ENCODE peak calls at places on chromosomes 6 and 20, in five cellular contexts. F is HepG2, O is K562, P is H1, G is GM12878. H is an unnamed sample.

GRCh38 chr20:48393721-48394120 is 434.1 kb downstream of the PREX1 start:
- DNase-seq in G (no peak), P (no peak), F (no peak), O (no peak), H (no peak)

GRCh38 chr6:20800653-20801052 is 266.4 kb downstream of the CDKAL1 start:
- DNase-seq in P (no peak), O (no peak), G (no peak), F (no peak), H (no peak)

GRCh38 chr6:115460913-115461312 is 599.8 kb downstream of the FRK start:
- DNase-seq in G (no peak), P (no peak), O (no peak), F (no peak), H (no peak)

GRCh38 chr6:33745558-33745957 is 1.1 kb downstream of the IP6K3 start:
- DNase-seq in G (no peak), O (no peak), P (no peak), F (peak), H (no peak)

GRCh38 chr6:148367418-148368024 is 24.9 kb downstream of the SASH1 start:
- DNase-seq in F (no peak), G (no peak), P (no peak), O (no peak), H (no peak)

GRCh38 chr20:33423141-33423834 is 20.3 kb downstream of the SNTA1 start:
- DNase-seq in O (peak), P (no peak), F (no peak), G (no peak), H (no peak)

GRCh38 chr6:115485400-115485799 is 575.3 kb downstream of the FRK start:
- DNase-seq in F (no peak), G (no peak), P (no peak), O (no peak), H (no peak)

GRCh38 chr6:41836022-41836659 is 48.6 kb downstream of the TOMM6 start:
- DNase-seq in G (no peak), P (no peak), O (no peak), F (no peak), H (no peak)

GRCh38 chr6:47852727-47853126 is 70.9 kb downstream of the OPN5 start:
- DNase-seq in G (no peak), O (no peak), P (no peak), F (no peak), H (no peak)

GRCh38 chr6:116101298-116101718 is 655 bp downstream of the NT5DC1 start:
- DNase-seq in O (peak), F (no peak), P (no peak), G (no peak), H (no peak)

GRCh38 chr6:41182069-41183034 is 18.6 kb downstream of the TREML2 start:
- DNase-seq in O (peak), P (peak), F (peak), G (no peak), H (peak)

GRCh38 chr6:97863697-97864096 is 580.7 kb upstream of the MMS22L start:
- DNase-seq in F (no peak), G (no peak), O (no peak), P (no peak), H (no peak)

GRCh38 chr6:98203170-98203806 is 631.1 kb upstream of the POU3F2 start:
- DNase-seq in F (no peak), P (no peak), O (no peak), G (no peak), H (no peak)

GRCh38 chr20:41716436-41716835 is 98.3 kb upstream of the CHD6 start:
- DNase-seq in P (no peak), O (no peak), G (no peak), F (no peak), H (no peak)

GRCh38 chr6:136425793-136426192 is 124.4 kb downstream of the MAP7 start:
- DNase-seq in F (no peak), P (no peak), O (no peak), G (no peak), H (no peak)

GRCh38 chr20:14449323-14449722 is 111.9 kb upstream of the FLRT3 start:
- DNase-seq in F (no peak), O (no peak), P (no peak), G (no peak), H (no peak)

GRCh38 chr20:46021361-46022359 is 7.4 kb upstream of the SLC12A5 start:
- DNase-seq in P (peak), O (peak), F (peak), G (no peak), H (peak)

GRCh38 chr6:147930743-147931142 is 411.9 kb upstream of the SASH1 start:
- DNase-seq in O (no peak), F (no peak), G (no peak), P (no peak), H (no peak)

GRCh38 chr6:4124361-4124760 is 11.0 kb downstream of the ECI2 start:
- DNase-seq in O (no peak), G (no peak), F (no peak), P (no peak), H (no peak)

GRCh38 chr6:32973934-32974333 is 5.5 kb downstream of the BRD2 start:
- DNase-seq in G (no peak), F (no peak), O (peak), P (no peak), H (no peak)

GRCh38 chr20:39885975-39886649 is 802.9 kb downstream of the MAFB start:
- DNase-seq in G (no peak), O (no peak), F (peak), P (peak), H (peak)

GRCh38 chr20:52899221-52899620 is 72.9 kb upstream of the TSHZ2 start:
- DNase-seq in F (no peak), O (no peak), G (no peak), P (no peak), H (no peak)

GRCh38 chr6:92779758-92780157 is 639.6 kb downstream of the EPHA7 start:
- DNase-seq in O (no peak), F (no peak), G (no peak), P (no peak), H (no peak)

GRCh38 chr6:56727097-56727845 is 84.6 kb upstream of the DST start:
- DNase-seq in F (peak), O (no peak), G (no peak), P (no peak), H (no peak)

GRCh38 chr6:11206576-11206975 is 25.9 kb downstream of the NEDD9 start:
- DNase-seq in P (no peak), G (no peak), O (no peak), F (no peak), H (no peak)

GRCh38 chr6:95511404-95511803 is 65.9 kb upstream of the MANEA start:
- DNase-seq in G (no peak), O (no peak), F (no peak), P (no peak), H (no peak)

GRCh38 chr6:26657268-26657667 is 2.3 kb downstream of the ZNF322 start:
- DNase-seq in F (no peak), O (no peak), G (no peak), P (no peak), H (no peak)

GRCh38 chr6:116518621-116519020 is 7.2 kb downstream of the CALHM5 start:
- DNase-seq in O (no peak), F (no peak), G (no peak), P (no peak), H (no peak)

GRCh38 chr20:972256-972655 is 29.9 kb downstream of the RSPO4 start:
- DNase-seq in F (no peak), O (no peak), P (no peak), G (no peak), H (no peak)

GRCh38 chr6:153032255-153032882 is 29.9 kb upstream of the MTRF1L start:
- DNase-seq in G (no peak), O (peak), F (peak), P (no peak), H (no peak)

GRCh38 chr20:21230686-21231085 is 72.4 kb upstream of the XRN2 start:
- DNase-seq in P (no peak), F (no peak), O (no peak), G (no peak), H (no peak)

GRCh38 chr6:7155871-7156579 is 48.3 kb downstream of the RREB1 start:
- DNase-seq in F (no peak), G (peak), O (no peak), P (no peak), H (no peak)

GRCh38 chr6:148959008-148959407 is 212.2 kb downstream of the UST start:
- DNase-seq in O (no peak), P (no peak), F (no peak), G (no peak), H (no peak)

GRCh38 chr6:3748208-3748701 is 3.3 kb downstream of the PXDC1 start:
- DNase-seq in G (no peak), P (peak), O (peak), F (peak), H (peak)

GRCh38 chr20:5065489-5066383 is 54.0 kb downstream of the PCNA start:
- DNase-seq in G (no peak), F (peak), P (no peak), O (no peak), H (no peak)

GRCh38 chr6:125748534-125749111 is 809 bp upstream of the HEY2 start:
- DNase-seq in O (no peak), P (no peak), F (peak), G (no peak), H (no peak)

GRCh38 chr20:62553838-62554161 is 78.0 kb upstream of the GATA5 start:
- DNase-seq in F (no peak), G (no peak), O (no peak), P (no peak), H (no peak)

GRCh38 chr20:3778976-3779375 is 2.3 kb downstream of the SPEF1 start:
- DNase-seq in O (no peak), F (no peak), G (no peak), P (no peak), H (no peak)

GRCh38 chr20:3775457-3775856 is 5.8 kb downstream of the SPEF1 start:
- DNase-seq in G (no peak), F (no peak), P (no peak), O (no peak), H (no peak)

GRCh38 chr20:3777381-3777725 is 3.9 kb downstream of the SPEF1 start:
- DNase-seq in F (no peak), P (no peak), G (no peak), O (no peak), H (no peak)

GRCh38 chr20:3781153-3781910 is at the start of gene SPEF1:
- DNase-seq in O (peak), P (peak), F (peak), G (peak), H (peak)

GRCh38 chr20:3777726-3778629 is 3.3 kb downstream of the SPEF1 start:
- DNase-seq in O (no peak), G (no peak), F (no peak), P (peak), H (peak)
- TF ChIP-seq ATF2 in O (no peak), G (no peak), F (no peak), P (no peak), H (no peak)

GRCh38 chr20:8532169-8532568 is 400.1 kb downstream of the PLCB1 start:
- DNase-seq in G (no peak), F (no peak), O (no peak), P (no peak), H (no peak)
- TF ChIP-seq ATF2 in G (no peak), F (no peak), O (no peak), P (no peak), H (no peak)

DNA sequence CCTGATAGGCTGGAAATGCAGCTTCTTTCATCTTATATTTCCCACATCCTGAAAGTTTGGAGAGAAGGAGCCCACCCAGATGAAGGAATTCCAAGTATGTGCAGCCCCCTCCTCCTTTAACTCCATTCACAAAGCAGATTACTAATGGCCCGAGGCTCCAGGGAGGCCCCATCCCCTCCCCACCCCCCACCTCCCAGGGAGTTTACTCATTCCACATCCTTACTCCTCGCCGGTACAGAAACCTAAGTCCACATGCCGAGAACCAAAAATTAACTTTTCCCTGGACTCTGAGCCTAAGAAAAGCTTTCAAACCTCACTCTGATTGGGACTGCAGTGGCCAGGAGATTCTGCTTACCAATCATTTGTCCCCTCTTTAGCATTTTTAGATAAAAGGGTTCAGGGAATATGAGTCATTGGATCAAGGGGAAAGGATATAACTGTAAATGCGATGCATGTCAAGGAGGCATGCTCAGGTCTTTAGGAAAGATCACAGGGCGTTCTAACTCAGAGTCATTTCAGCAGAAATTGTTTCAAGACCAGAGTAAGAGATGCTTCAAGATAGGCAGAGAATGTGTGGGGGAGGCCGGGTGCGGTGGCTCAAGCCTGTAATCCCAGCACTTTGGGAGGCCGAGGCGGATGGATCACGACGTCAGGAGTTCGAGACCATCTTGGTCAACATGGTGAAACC is 31.9 kb upstream of the PIM1 start:
- DNase-seq in O (no peak), G (no peak), P (peak), F (peak), H (peak)
- TF ChIP-seq ATF2 in O (no peak), G (no peak), P (peak), F (no peak), H (no peak)

GRCh38 chr6:156748504-156748903 is 28.7 kb upstream of the ARID1B start:
- DNase-seq in F (no peak), P (no peak), O (no peak), G (no peak), H (no peak)

GRCh38 chr6:156757849-156758248 is 19.3 kb upstream of the ARID1B start:
- DNase-seq in P (no peak), O (no peak), G (no peak), F (no peak), H (no peak)

GRCh38 chr6:156747715-156748114 is 29.5 kb upstream of the ARID1B start:
- DNase-seq in O (no peak), G (no peak), P (no peak), F (no peak), H (no peak)

GRCh38 chr6:156756630-156757610 is 20.3 kb upstream of the ARID1B start:
- DNase-seq in O (no peak), F (no peak), G (no peak), P (no peak), H (no peak)

DNA sequence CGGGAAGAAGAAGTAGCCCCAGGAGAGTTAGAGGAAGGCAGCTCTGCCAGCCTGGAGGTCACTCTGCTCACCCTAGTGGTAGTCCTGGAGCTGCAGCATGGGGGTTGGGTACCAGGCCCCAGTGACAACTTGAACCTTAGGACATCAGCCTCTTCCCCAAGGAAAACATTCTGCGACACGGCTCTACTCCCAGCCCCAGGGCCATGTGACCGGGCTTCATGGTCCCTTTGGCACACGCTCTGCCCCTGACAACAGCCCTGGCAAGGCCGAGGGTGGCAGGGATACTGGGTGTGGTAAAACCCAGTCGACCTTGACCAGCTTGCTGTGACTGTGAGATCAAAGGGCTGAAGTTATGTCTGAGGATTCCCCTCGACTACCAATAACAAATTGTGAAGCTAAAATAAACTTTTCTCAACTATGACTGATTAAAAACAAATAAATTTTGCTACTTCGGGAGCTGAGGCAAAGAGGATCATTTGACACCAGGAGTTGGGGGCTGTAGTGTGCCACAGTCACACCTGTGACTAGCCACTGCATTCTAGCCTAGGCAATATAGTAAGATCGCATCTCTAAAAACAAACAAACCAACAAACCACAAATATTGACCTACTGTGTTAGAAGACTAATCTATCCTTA is 24.4 kb upstream of the ARID1B start:
- DNase-seq in O (no peak), P (peak), G (peak), F (peak), H (peak)
- TF ChIP-seq ATF2 in O (no peak), P (no peak), G (no peak), F (no peak), H (no peak)